ENCODE peak calls at places on chromosomes 2 and 18, in seven cellular contexts. One of them, this sample, is unnamed. For H3K36me3, the result is how much of the 10 kb centered on the place peaks cover.

GRCh38 chr2:149059822-149060221 is 21.3 kb downstream of the LYPD6B start:
- DNase-seq in WERI-Rb-1: no peak
- DNase-seq in Panc1: no peak
- DNase-seq in BE2C: no peak
- DNase-seq in GM12878: no peak
- DNase-seq in body of pancreas: no peak
- DNase-seq in brain microvascular endothelial cell: no peak
- DNase-seq in this sample: no peak

GRCh38 chr2:18987592-18988073 is 370.8 kb downstream of the OSR1 start:
- DNase-seq in brain microvascular endothelial cell: peak
- DNase-seq in WERI-Rb-1: no peak
- DNase-seq in GM12878: no peak
- DNase-seq in body of pancreas: peak
- DNase-seq in BE2C: peak
- DNase-seq in Panc1: peak
- DNase-seq in this sample: no peak

GRCh38 chr2:16763056-16763455 is 97.4 kb upstream of the CYRIA start:
- DNase-seq in BE2C: no peak
- DNase-seq in body of pancreas: no peak
- DNase-seq in GM12878: no peak
- DNase-seq in brain microvascular endothelial cell: no peak
- DNase-seq in WERI-Rb-1: no peak
- DNase-seq in Panc1: no peak
- DNase-seq in this sample: no peak

GRCh38 chr2:221657821-221658220 is 85.7 kb upstream of the EPHA4 start:
- DNase-seq in brain microvascular endothelial cell: no peak
- DNase-seq in body of pancreas: no peak
- DNase-seq in WERI-Rb-1: no peak
- DNase-seq in Panc1: no peak
- DNase-seq in GM12878: no peak
- DNase-seq in BE2C: no peak
- DNase-seq in this sample: no peak

GRCh38 chr18:25953111-25953510 is 137.3 kb downstream of the SS18 start:
- DNase-seq in brain microvascular endothelial cell: no peak
- DNase-seq in BE2C: no peak
- DNase-seq in Panc1: no peak
- DNase-seq in body of pancreas: no peak
- DNase-seq in WERI-Rb-1: no peak
- DNase-seq in GM12878: no peak
- DNase-seq in this sample: no peak

GRCh38 chr2:46082531-46083485 is 214.4 kb upstream of the EPAS1 start:
- DNase-seq in body of pancreas: no peak
- DNase-seq in brain microvascular endothelial cell: peak
- DNase-seq in Panc1: no peak
- DNase-seq in GM12878: no peak
- DNase-seq in BE2C: no peak
- DNase-seq in WERI-Rb-1: no peak
- DNase-seq in this sample: no peak

GRCh38 chr2:77370505-77370904 is 151.7 kb downstream of the LRRTM4 start:
- DNase-seq in Panc1: no peak
- DNase-seq in BE2C: no peak
- DNase-seq in WERI-Rb-1: no peak
- DNase-seq in GM12878: no peak
- DNase-seq in body of pancreas: no peak
- DNase-seq in brain microvascular endothelial cell: no peak
- DNase-seq in this sample: no peak

GRCh38 chr2:66364495-66364992 is 70.4 kb upstream of the MEIS1 start:
- DNase-seq in GM12878: no peak
- DNase-seq in brain microvascular endothelial cell: peak
- DNase-seq in BE2C: no peak
- DNase-seq in body of pancreas: no peak
- DNase-seq in WERI-Rb-1: no peak
- DNase-seq in Panc1: no peak
- DNase-seq in this sample: peak

GRCh38 chr2:132659331-132659730 is 10.7 kb downstream of the LYPD1 start:
- DNase-seq in brain microvascular endothelial cell: no peak
- DNase-seq in Panc1: no peak
- DNase-seq in GM12878: no peak
- DNase-seq in body of pancreas: no peak
- DNase-seq in BE2C: no peak
- DNase-seq in WERI-Rb-1: no peak
- DNase-seq in this sample: no peak

GRCh38 chr2:164620873-164621760 is at the start of gene GRB14:
- DNase-seq in BE2C: peak
- DNase-seq in brain microvascular endothelial cell: peak
- DNase-seq in Panc1: no peak
- DNase-seq in WERI-Rb-1: peak
- DNase-seq in GM12878: no peak
- DNase-seq in body of pancreas: peak
- DNase-seq in this sample: no peak

GRCh38 chr2:44933434-44933951 is 8.0 kb upstream of the SIX3 start:
- DNase-seq in Panc1: no peak
- DNase-seq in body of pancreas: no peak
- DNase-seq in brain microvascular endothelial cell: no peak
- DNase-seq in GM12878: no peak
- DNase-seq in BE2C: no peak
- DNase-seq in WERI-Rb-1: no peak
- DNase-seq in this sample: no peak

GRCh38 chr2:70828914-70829824 is 6.4 kb downstream of the CD207 start:
- DNase-seq in GM12878: no peak
- DNase-seq in body of pancreas: no peak
- DNase-seq in brain microvascular endothelial cell: peak
- DNase-seq in BE2C: no peak
- DNase-seq in Panc1: no peak
- DNase-seq in WERI-Rb-1: no peak
- DNase-seq in this sample: no peak

GRCh38 chr18:75210274-75211001 is at the start of gene TSHZ1:
- DNase-seq in GM12878: peak
- DNase-seq in Panc1: peak
- DNase-seq in BE2C: peak
- DNase-seq in body of pancreas: peak
- DNase-seq in brain microvascular endothelial cell: peak
- DNase-seq in WERI-Rb-1: peak
- DNase-seq in this sample: peak

GRCh38 chr2:696463-696862 is 19.3 kb upstream of the TMEM18 start:
- DNase-seq in brain microvascular endothelial cell: no peak
- DNase-seq in GM12878: peak
- DNase-seq in Panc1: no peak
- DNase-seq in WERI-Rb-1: no peak
- DNase-seq in BE2C: no peak
- DNase-seq in body of pancreas: no peak
- DNase-seq in this sample: no peak

GRCh38 chr2:45466045-45466444 is 145.0 kb downstream of the SRBD1 start:
- DNase-seq in brain microvascular endothelial cell: no peak
- DNase-seq in body of pancreas: no peak
- DNase-seq in Panc1: no peak
- DNase-seq in GM12878: no peak
- DNase-seq in BE2C: no peak
- DNase-seq in WERI-Rb-1: no peak
- DNase-seq in this sample: no peak

GRCh38 chr18:74745658-74746403 is 148.2 kb downstream of the ZNF407 start:
- DNase-seq in Panc1: peak
- DNase-seq in body of pancreas: no peak
- DNase-seq in BE2C: peak
- DNase-seq in GM12878: no peak
- DNase-seq in brain microvascular endothelial cell: peak
- DNase-seq in WERI-Rb-1: no peak
- DNase-seq in this sample: peak

DNA sequence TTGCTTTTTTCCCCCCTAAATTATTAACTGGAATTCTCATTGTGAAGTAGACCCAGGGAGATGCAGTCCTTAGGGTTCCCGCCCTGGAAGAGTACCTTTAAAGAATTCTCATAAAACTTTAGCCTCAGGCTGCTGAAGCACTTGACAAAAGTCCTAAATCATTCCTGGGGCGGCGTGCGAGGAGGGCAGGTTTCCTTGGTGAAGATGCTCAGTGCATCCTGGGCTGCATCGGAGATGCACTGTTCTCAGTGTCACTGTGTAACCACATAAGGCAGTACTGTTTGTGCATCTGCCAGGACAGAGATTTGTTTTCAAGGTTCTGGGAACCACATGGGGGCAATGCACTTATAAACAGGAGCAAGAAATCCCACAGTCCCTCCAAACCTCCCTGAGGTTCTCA is 62.7 kb downstream of the ZNF236 start:
- DNase-seq in GM12878: no peak
- DNase-seq in body of pancreas: no peak
- DNase-seq in brain microvascular endothelial cell: no peak
- DNase-seq in WERI-Rb-1: no peak
- DNase-seq in Panc1: no peak
- DNase-seq in BE2C: no peak
- DNase-seq in this sample: no peak
- H3K36me3 ChIP-seq in GM12878: under half
- H3K36me3 ChIP-seq in body of pancreas: under half
- H3K36me3 ChIP-seq in brain microvascular endothelial cell: under half
- H3K36me3 ChIP-seq in WERI-Rb-1: half or more
- H3K36me3 ChIP-seq in Panc1: under half
- H3K36me3 ChIP-seq in BE2C: under half
- H3K36me3 ChIP-seq in this sample: under half

GRCh38 chr2:62785216-62785615 is 79.7 kb downstream of the EHBP1 start:
- DNase-seq in WERI-Rb-1: no peak
- DNase-seq in GM12878: no peak
- DNase-seq in brain microvascular endothelial cell: peak
- DNase-seq in BE2C: no peak
- DNase-seq in Panc1: no peak
- DNase-seq in body of pancreas: no peak
- DNase-seq in this sample: no peak

GRCh38 chr2:62785810-62786593 is 80.5 kb downstream of the EHBP1 start:
- DNase-seq in WERI-Rb-1: no peak
- DNase-seq in GM12878: no peak
- DNase-seq in BE2C: no peak
- DNase-seq in body of pancreas: no peak
- DNase-seq in Panc1: no peak
- DNase-seq in brain microvascular endothelial cell: peak
- DNase-seq in this sample: no peak

GRCh38 chr2:62789518-62789917 is 84.0 kb downstream of the EHBP1 start:
- DNase-seq in WERI-Rb-1: no peak
- DNase-seq in GM12878: no peak
- DNase-seq in BE2C: no peak
- DNase-seq in brain microvascular endothelial cell: no peak
- DNase-seq in Panc1: no peak
- DNase-seq in body of pancreas: no peak
- DNase-seq in this sample: no peak

GRCh38 chr2:62789918-62790317 is 84.4 kb downstream of the EHBP1 start:
- DNase-seq in BE2C: no peak
- DNase-seq in Panc1: no peak
- DNase-seq in GM12878: no peak
- DNase-seq in WERI-Rb-1: no peak
- DNase-seq in body of pancreas: no peak
- DNase-seq in brain microvascular endothelial cell: no peak
- DNase-seq in this sample: no peak

GRCh38 chr2:62787381-62787780 is 81.9 kb downstream of the EHBP1 start:
- DNase-seq in GM12878: no peak
- DNase-seq in body of pancreas: no peak
- DNase-seq in Panc1: peak
- DNase-seq in brain microvascular endothelial cell: peak
- DNase-seq in BE2C: no peak
- DNase-seq in WERI-Rb-1: no peak
- DNase-seq in this sample: no peak
- TF ChIP-seq CTCF in GM12878: peak
- TF ChIP-seq CTCF in body of pancreas: no peak
- TF ChIP-seq CTCF in Panc1: peak
- TF ChIP-seq CTCF in brain microvascular endothelial cell: peak
- TF ChIP-seq CTCF in BE2C: peak
- TF ChIP-seq CTCF in WERI-Rb-1: peak
- TF ChIP-seq CTCF in this sample: peak

GRCh38 chr2:74499269-74499939 is at the start of gene LBX2:
- DNase-seq in BE2C: no peak
- DNase-seq in Panc1: no peak
- DNase-seq in GM12878: no peak
- DNase-seq in WERI-Rb-1: no peak
- DNase-seq in body of pancreas: no peak
- DNase-seq in brain microvascular endothelial cell: no peak
- DNase-seq in this sample: no peak

GRCh38 chr2:74497777-74498499 is 1.5 kb downstream of the LBX2 start:
- DNase-seq in Panc1: no peak
- DNase-seq in body of pancreas: no peak
- DNase-seq in BE2C: no peak
- DNase-seq in brain microvascular endothelial cell: no peak
- DNase-seq in GM12878: no peak
- DNase-seq in WERI-Rb-1: no peak
- DNase-seq in this sample: no peak

GRCh38 chr2:74498500-74499268 is 719 bp downstream of the LBX2 start:
- DNase-seq in brain microvascular endothelial cell: no peak
- DNase-seq in GM12878: no peak
- DNase-seq in BE2C: peak
- DNase-seq in body of pancreas: no peak
- DNase-seq in Panc1: no peak
- DNase-seq in WERI-Rb-1: no peak
- DNase-seq in this sample: no peak

GRCh38 chr2:74495440-74495839 is 4.0 kb downstream of the LBX2 start:
- DNase-seq in brain microvascular endothelial cell: no peak
- DNase-seq in WERI-Rb-1: no peak
- DNase-seq in GM12878: no peak
- DNase-seq in Panc1: no peak
- DNase-seq in BE2C: no peak
- DNase-seq in body of pancreas: no peak
- DNase-seq in this sample: no peak

DNA sequence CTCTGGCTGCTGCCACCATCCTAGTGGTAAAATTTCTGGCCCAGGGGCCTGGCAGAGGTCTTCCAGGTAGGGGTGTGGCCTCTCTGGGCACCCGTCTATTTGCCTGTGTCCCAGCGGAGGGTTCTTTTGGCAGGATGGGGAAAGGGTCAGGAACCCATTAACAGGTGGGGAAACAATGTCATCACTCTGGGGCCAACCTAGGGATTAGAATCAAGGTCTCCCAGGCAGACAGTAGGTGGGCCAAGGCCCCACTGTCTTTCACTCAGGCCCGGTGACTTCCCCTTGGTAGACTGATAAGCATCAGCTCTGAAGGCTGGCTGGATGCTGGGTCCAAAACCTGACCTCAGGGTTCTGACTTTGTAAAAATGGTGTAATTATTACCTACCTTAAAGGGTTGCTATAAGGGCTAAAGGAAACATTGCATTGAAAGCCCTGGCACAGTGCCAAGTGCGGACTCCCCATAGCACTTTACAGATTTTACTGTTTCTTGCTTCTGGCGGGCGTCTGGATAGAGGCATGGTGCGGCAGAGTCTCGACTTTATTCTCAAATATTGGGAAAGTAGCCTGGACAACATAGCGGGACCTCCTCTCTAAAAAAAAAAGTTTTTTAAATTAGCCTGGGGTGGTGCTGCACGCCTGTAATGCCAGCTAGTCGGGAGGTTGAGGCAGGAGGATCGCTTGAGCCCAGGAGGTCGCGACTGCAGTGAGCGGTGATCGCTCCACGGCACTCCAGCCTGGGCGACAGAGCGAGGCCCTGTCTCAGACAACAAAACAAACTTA is 2.2 kb downstream of the LBX2 start:
- DNase-seq in Panc1: no peak
- DNase-seq in WERI-Rb-1: no peak
- DNase-seq in brain microvascular endothelial cell: no peak
- DNase-seq in GM12878: no peak
- DNase-seq in body of pancreas: no peak
- DNase-seq in BE2C: no peak
- DNase-seq in this sample: no peak
- H3K4me3 ChIP-seq in Panc1: no peak
- H3K4me3 ChIP-seq in WERI-Rb-1: no peak
- H3K4me3 ChIP-seq in brain microvascular endothelial cell: no peak
- H3K4me3 ChIP-seq in GM12878: no peak
- H3K4me3 ChIP-seq in body of pancreas: no peak
- H3K4me3 ChIP-seq in BE2C: no peak
- H3K4me3 ChIP-seq in this sample: no peak

GRCh38 chr2:32479224-32479623 is 122.4 kb downstream of the BIRC6 start:
- DNase-seq in WERI-Rb-1: no peak
- DNase-seq in BE2C: no peak
- DNase-seq in Panc1: no peak
- DNase-seq in GM12878: no peak
- DNase-seq in body of pancreas: no peak
- DNase-seq in brain microvascular endothelial cell: no peak
- DNase-seq in this sample: no peak
- H3K36me3 ChIP-seq in WERI-Rb-1: half or more
- H3K36me3 ChIP-seq in BE2C: half or more
- H3K36me3 ChIP-seq in Panc1: under half
- H3K36me3 ChIP-seq in GM12878: under half
- H3K36me3 ChIP-seq in body of pancreas: under half
- H3K36me3 ChIP-seq in brain microvascular endothelial cell: under half
- H3K36me3 ChIP-seq in this sample: under half

This sample was measured in kidney epithelial cell.